ENCODE peak calls at places on chromosomes 7 and 10, in nine cellular contexts. One of them, this sample, is unnamed.

GRCh38 chr10:67606572-67606971 is 89.4 kb downstream of the CTNNA3 start:
- DNase-seq in transverse colon: no peak
- DNase-seq in Peyer's patch: no peak
- DNase-seq in adrenal gland: no peak
- DNase-seq in right lobe of liver: no peak
- DNase-seq in body of pancreas: no peak
- DNase-seq in endothelial cell of umbilical vein: peak
- DNase-seq in suprapubic skin: no peak
- DNase-seq in heart left ventricle: no peak
- DNase-seq in this sample: no peak

GRCh38 chr10:57049096-57049495 is 688.0 kb upstream of the ZWINT start:
- DNase-seq in suprapubic skin: no peak
- DNase-seq in transverse colon: no peak
- DNase-seq in body of pancreas: no peak
- DNase-seq in right lobe of liver: no peak
- DNase-seq in heart left ventricle: no peak
- DNase-seq in adrenal gland: no peak
- DNase-seq in endothelial cell of umbilical vein: no peak
- DNase-seq in Peyer's patch: no peak
- DNase-seq in this sample: no peak

GRCh38 chr7:226281-226882 is 34.0 kb downstream of the FAM20C start:
- DNase-seq in adrenal gland: peak
- DNase-seq in suprapubic skin: no peak
- DNase-seq in endothelial cell of umbilical vein: no peak
- DNase-seq in right lobe of liver: no peak
- DNase-seq in heart left ventricle: no peak
- DNase-seq in body of pancreas: no peak
- DNase-seq in transverse colon: no peak
- DNase-seq in Peyer's patch: no peak
- DNase-seq in this sample: no peak

GRCh38 chr7:131956864-131957263 is 400.4 kb upstream of the PODXL start:
- DNase-seq in adrenal gland: no peak
- DNase-seq in suprapubic skin: no peak
- DNase-seq in Peyer's patch: no peak
- DNase-seq in endothelial cell of umbilical vein: no peak
- DNase-seq in body of pancreas: no peak
- DNase-seq in heart left ventricle: no peak
- DNase-seq in transverse colon: no peak
- DNase-seq in right lobe of liver: no peak
- DNase-seq in this sample: no peak

GRCh38 chr10:132058111-132058745 is 7.5 kb upstream of the JAKMIP3 start:
- DNase-seq in right lobe of liver: no peak
- DNase-seq in suprapubic skin: no peak
- DNase-seq in adrenal gland: no peak
- DNase-seq in Peyer's patch: no peak
- DNase-seq in heart left ventricle: no peak
- DNase-seq in body of pancreas: no peak
- DNase-seq in transverse colon: no peak
- DNase-seq in endothelial cell of umbilical vein: no peak
- DNase-seq in this sample: no peak

GRCh38 chr7:80681272-80681885 is 42.9 kb downstream of the CD36 start:
- DNase-seq in suprapubic skin: no peak
- DNase-seq in endothelial cell of umbilical vein: peak
- DNase-seq in adrenal gland: no peak
- DNase-seq in body of pancreas: no peak
- DNase-seq in right lobe of liver: no peak
- DNase-seq in Peyer's patch: no peak
- DNase-seq in transverse colon: no peak
- DNase-seq in heart left ventricle: no peak
- DNase-seq in this sample: no peak

GRCh38 chr7:75889826-75890225 is 11.0 kb downstream of the RHBDD2 start:
- DNase-seq in right lobe of liver: no peak
- DNase-seq in adrenal gland: peak
- DNase-seq in heart left ventricle: no peak
- DNase-seq in body of pancreas: no peak
- DNase-seq in transverse colon: no peak
- DNase-seq in Peyer's patch: no peak
- DNase-seq in suprapubic skin: no peak
- DNase-seq in endothelial cell of umbilical vein: no peak
- DNase-seq in this sample: no peak

GRCh38 chr10:78457804-78458483 is 424.3 kb downstream of the RPS24 start:
- DNase-seq in right lobe of liver: no peak
- DNase-seq in adrenal gland: no peak
- DNase-seq in endothelial cell of umbilical vein: peak
- DNase-seq in body of pancreas: no peak
- DNase-seq in suprapubic skin: peak
- DNase-seq in transverse colon: no peak
- DNase-seq in Peyer's patch: no peak
- DNase-seq in heart left ventricle: no peak
- DNase-seq in this sample: no peak

GRCh38 chr10:1472605-1473004 is 264.7 kb downstream of the ADARB2 start:
- DNase-seq in Peyer's patch: no peak
- DNase-seq in suprapubic skin: no peak
- DNase-seq in endothelial cell of umbilical vein: no peak
- DNase-seq in adrenal gland: no peak
- DNase-seq in body of pancreas: no peak
- DNase-seq in heart left ventricle: no peak
- DNase-seq in right lobe of liver: no peak
- DNase-seq in transverse colon: no peak
- DNase-seq in this sample: no peak

GRCh38 chr7:145543245-145543644 is 573.4 kb upstream of the CNTNAP2 start:
- DNase-seq in right lobe of liver: no peak
- DNase-seq in transverse colon: no peak
- DNase-seq in endothelial cell of umbilical vein: no peak
- DNase-seq in body of pancreas: no peak
- DNase-seq in Peyer's patch: no peak
- DNase-seq in suprapubic skin: no peak
- DNase-seq in heart left ventricle: no peak
- DNase-seq in adrenal gland: no peak
- DNase-seq in this sample: no peak

GRCh38 chr7:95335093-95335492 is 10.8 kb upstream of the PON1 start:
- DNase-seq in heart left ventricle: no peak
- DNase-seq in suprapubic skin: no peak
- DNase-seq in adrenal gland: no peak
- DNase-seq in right lobe of liver: no peak
- DNase-seq in transverse colon: no peak
- DNase-seq in endothelial cell of umbilical vein: no peak
- DNase-seq in body of pancreas: no peak
- DNase-seq in Peyer's patch: no peak
- DNase-seq in this sample: no peak

GRCh38 chr10:100620087-100620835 is 84.5 kb downstream of the HIF1AN start:
- DNase-seq in suprapubic skin: no peak
- DNase-seq in heart left ventricle: no peak
- DNase-seq in right lobe of liver: no peak
- DNase-seq in Peyer's patch: no peak
- DNase-seq in endothelial cell of umbilical vein: no peak
- DNase-seq in body of pancreas: no peak
- DNase-seq in adrenal gland: no peak
- DNase-seq in transverse colon: no peak
- DNase-seq in this sample: no peak
- TF ChIP-seq CTCF in suprapubic skin: no peak
- TF ChIP-seq CTCF in heart left ventricle: no peak
- TF ChIP-seq CTCF in right lobe of liver: no peak
- TF ChIP-seq CTCF in Peyer's patch: no peak
- TF ChIP-seq CTCF in endothelial cell of umbilical vein: no peak
- TF ChIP-seq CTCF in body of pancreas: no peak
- TF ChIP-seq CTCF in adrenal gland: no peak
- TF ChIP-seq CTCF in transverse colon: no peak
- TF ChIP-seq CTCF in this sample: no peak

GRCh38 chr10:5532618-5533097 is 7.9 kb downstream of the CALML3 start:
- DNase-seq in suprapubic skin: peak
- DNase-seq in body of pancreas: peak
- DNase-seq in adrenal gland: no peak
- DNase-seq in right lobe of liver: no peak
- DNase-seq in Peyer's patch: peak
- DNase-seq in endothelial cell of umbilical vein: no peak
- DNase-seq in transverse colon: peak
- DNase-seq in heart left ventricle: no peak
- DNase-seq in this sample: peak
- H3K27ac ChIP-seq in suprapubic skin: peak
- H3K27ac ChIP-seq in body of pancreas: no peak
- H3K27ac ChIP-seq in adrenal gland: no peak
- H3K27ac ChIP-seq in right lobe of liver: no peak
- H3K27ac ChIP-seq in Peyer's patch: no peak
- H3K27ac ChIP-seq in endothelial cell of umbilical vein: no peak
- H3K27ac ChIP-seq in transverse colon: no peak
- H3K27ac ChIP-seq in heart left ventricle: peak
- H3K27ac ChIP-seq in this sample: no peak

GRCh38 chr7:137755438-137755837 is 91.3 kb downstream of the DGKI start:
- DNase-seq in Peyer's patch: no peak
- DNase-seq in right lobe of liver: no peak
- DNase-seq in adrenal gland: no peak
- DNase-seq in body of pancreas: no peak
- DNase-seq in heart left ventricle: no peak
- DNase-seq in endothelial cell of umbilical vein: no peak
- DNase-seq in suprapubic skin: no peak
- DNase-seq in transverse colon: no peak
- DNase-seq in this sample: no peak
- TF ChIP-seq POLR2A in Peyer's patch: no peak
- TF ChIP-seq POLR2A in right lobe of liver: no peak
- TF ChIP-seq POLR2A in adrenal gland: no peak
- TF ChIP-seq POLR2A in body of pancreas: no peak
- TF ChIP-seq POLR2A in heart left ventricle: no peak
- TF ChIP-seq POLR2A in endothelial cell of umbilical vein: no peak
- TF ChIP-seq POLR2A in suprapubic skin: no peak
- TF ChIP-seq POLR2A in transverse colon: no peak
- TF ChIP-seq POLR2A in this sample: no peak

DNA sequence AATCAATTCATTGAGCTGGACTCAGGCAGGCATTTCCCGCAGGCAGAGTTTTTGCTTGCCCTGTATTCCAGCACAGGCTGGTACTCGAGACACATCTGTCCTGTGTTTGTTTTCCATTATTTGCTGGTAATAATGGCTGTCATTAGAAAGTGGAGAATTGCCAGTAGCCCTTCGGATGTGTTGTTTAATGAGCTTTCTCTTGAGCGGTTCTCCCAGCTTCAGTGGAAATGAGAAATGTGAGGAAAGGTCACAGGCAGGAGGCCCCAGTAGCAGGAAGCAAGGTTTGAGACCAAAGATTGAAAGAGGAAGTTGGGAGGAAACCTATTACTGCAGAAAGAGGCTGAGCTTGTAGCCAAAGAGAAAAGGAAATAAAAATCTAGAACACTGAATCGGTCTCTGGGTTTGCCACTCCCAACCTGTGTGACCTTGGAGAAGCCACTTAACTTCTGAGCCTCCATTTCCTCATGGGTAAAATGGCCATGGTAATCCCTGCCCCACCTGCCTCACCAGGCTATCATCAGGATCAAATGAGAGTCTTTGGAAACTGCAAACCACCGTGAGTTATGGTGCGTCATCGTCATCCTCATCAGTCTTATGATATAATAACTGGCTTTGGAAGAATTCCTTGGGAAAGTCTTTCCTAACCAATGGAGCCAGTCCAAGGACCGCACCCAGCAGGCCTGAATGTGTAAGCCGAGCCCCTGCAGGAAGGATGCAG is 67.7 kb downstream of the TACR2 start:
- DNase-seq in Peyer's patch: no peak
- DNase-seq in endothelial cell of umbilical vein: peak
- DNase-seq in right lobe of liver: no peak
- DNase-seq in heart left ventricle: peak
- DNase-seq in adrenal gland: no peak
- DNase-seq in transverse colon: peak
- DNase-seq in body of pancreas: no peak
- DNase-seq in suprapubic skin: peak
- DNase-seq in this sample: no peak
- TF ChIP-seq CTCF in Peyer's patch: no peak
- TF ChIP-seq CTCF in endothelial cell of umbilical vein: no peak
- TF ChIP-seq CTCF in right lobe of liver: no peak
- TF ChIP-seq CTCF in heart left ventricle: no peak
- TF ChIP-seq CTCF in adrenal gland: no peak
- TF ChIP-seq CTCF in transverse colon: no peak
- TF ChIP-seq CTCF in body of pancreas: no peak
- TF ChIP-seq CTCF in suprapubic skin: no peak
- TF ChIP-seq CTCF in this sample: no peak

GRCh38 chr10:70740441-70741288 is 44.5 kb downstream of the TBATA start:
- DNase-seq in Peyer's patch: no peak
- DNase-seq in suprapubic skin: no peak
- DNase-seq in heart left ventricle: peak
- DNase-seq in endothelial cell of umbilical vein: no peak
- DNase-seq in transverse colon: no peak
- DNase-seq in body of pancreas: no peak
- DNase-seq in adrenal gland: no peak
- DNase-seq in right lobe of liver: no peak
- DNase-seq in this sample: no peak
- H3K27ac ChIP-seq in Peyer's patch: no peak
- H3K27ac ChIP-seq in suprapubic skin: no peak
- H3K27ac ChIP-seq in heart left ventricle: no peak
- H3K27ac ChIP-seq in endothelial cell of umbilical vein: no peak
- H3K27ac ChIP-seq in transverse colon: no peak
- H3K27ac ChIP-seq in body of pancreas: no peak
- H3K27ac ChIP-seq in adrenal gland: no peak
- H3K27ac ChIP-seq in right lobe of liver: no peak
- H3K27ac ChIP-seq in this sample: no peak

DNA sequence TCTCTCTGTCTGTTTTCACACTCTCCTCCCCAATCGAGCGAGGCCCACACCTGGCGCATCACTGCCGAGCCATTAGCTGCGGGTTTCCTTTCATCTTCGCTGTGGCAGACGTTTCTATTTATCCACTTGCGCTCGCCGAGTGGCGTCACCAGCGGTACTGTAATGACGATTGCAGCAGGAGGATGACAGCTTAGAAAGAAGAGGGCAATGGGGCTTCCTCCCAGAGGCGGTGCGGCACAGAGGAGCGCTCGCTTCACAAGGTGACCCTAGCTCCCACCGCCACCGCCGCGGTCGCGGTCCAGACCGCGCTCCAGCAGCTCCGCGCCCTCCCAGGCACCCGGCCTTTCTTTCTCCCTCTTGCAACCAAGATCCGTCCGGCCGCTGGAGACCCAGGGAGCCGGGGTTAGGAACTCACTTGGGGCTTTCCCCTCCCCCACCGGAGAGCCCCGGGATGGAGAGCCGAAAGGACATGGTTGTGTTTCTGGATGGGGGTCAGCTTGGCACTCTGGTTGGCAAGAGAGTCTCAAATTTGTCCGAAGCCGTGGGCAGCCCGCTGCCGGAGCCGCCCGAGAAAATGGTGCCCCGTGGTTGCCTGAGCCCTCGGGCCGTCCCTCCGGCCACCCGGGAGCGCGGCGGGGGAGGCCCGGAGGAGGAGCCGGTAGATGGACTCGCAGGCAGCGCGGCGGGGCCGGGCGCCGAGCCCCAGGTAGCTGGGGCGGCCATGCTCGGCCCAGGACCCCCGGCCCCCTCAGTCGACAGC is at the start of gene EVX1:
- DNase-seq in transverse colon: peak
- DNase-seq in Peyer's patch: no peak
- DNase-seq in endothelial cell of umbilical vein: no peak
- DNase-seq in suprapubic skin: no peak
- DNase-seq in heart left ventricle: no peak
- DNase-seq in right lobe of liver: no peak
- DNase-seq in body of pancreas: no peak
- DNase-seq in adrenal gland: peak
- DNase-seq in this sample: no peak
- TF ChIP-seq POLR2A in transverse colon: no peak
- TF ChIP-seq POLR2A in Peyer's patch: no peak
- TF ChIP-seq POLR2A in endothelial cell of umbilical vein: no peak
- TF ChIP-seq POLR2A in suprapubic skin: no peak
- TF ChIP-seq POLR2A in heart left ventricle: no peak
- TF ChIP-seq POLR2A in right lobe of liver: no peak
- TF ChIP-seq POLR2A in body of pancreas: no peak
- TF ChIP-seq POLR2A in adrenal gland: no peak
- TF ChIP-seq POLR2A in this sample: no peak

This sample was measured in ovary.